ENCODE peak calls at places on chromosome 16, in four cellular contexts. One of them, this sample, is unnamed.

GRCh38 chr16:83356266-83356665 is 451.5 kb upstream of the HSBP1 start:
- DNase-seq in hypothalamus: no peak
- DNase-seq in epithelial cell of prostate: peak
- DNase-seq in effector CD4-positive, alpha-beta T cell: no peak
- DNase-seq in this sample: peak

GRCh38 chr16:25121824-25122600 is 10.5 kb downstream of the LCMT1 start:
- DNase-seq in hypothalamus: no peak
- DNase-seq in epithelial cell of prostate: no peak
- DNase-seq in effector CD4-positive, alpha-beta T cell: no peak
- DNase-seq in this sample: no peak

GRCh38 chr16:65070831-65071230 is 51.0 kb downstream of the CDH11 start:
- DNase-seq in hypothalamus: peak
- DNase-seq in epithelial cell of prostate: peak
- DNase-seq in effector CD4-positive, alpha-beta T cell: no peak
- DNase-seq in this sample: peak

GRCh38 chr16:90077757-90078593 is 844 bp upstream of the PRDM7 start:
- DNase-seq in hypothalamus: no peak
- DNase-seq in epithelial cell of prostate: no peak
- DNase-seq in effector CD4-positive, alpha-beta T cell: peak
- DNase-seq in this sample: peak

GRCh38 chr16:16004314-16004749 is 54.9 kb downstream of the ABCC1 start:
- DNase-seq in hypothalamus: no peak
- DNase-seq in epithelial cell of prostate: no peak
- DNase-seq in effector CD4-positive, alpha-beta T cell: no peak
- DNase-seq in this sample: no peak

GRCh38 chr16:21946889-21947635 is 6.1 kb upstream of the UQCRC2 start:
- DNase-seq in hypothalamus: no peak
- DNase-seq in epithelial cell of prostate: no peak
- DNase-seq in effector CD4-positive, alpha-beta T cell: no peak
- DNase-seq in this sample: peak

GRCh38 chr16:2230376-2230775 is 5.9 kb upstream of the DNASE1L2 start:
- DNase-seq in hypothalamus: no peak
- DNase-seq in epithelial cell of prostate: no peak
- DNase-seq in effector CD4-positive, alpha-beta T cell: no peak
- DNase-seq in this sample: no peak

GRCh38 chr16:66728117-66728787 is 23.2 kb downstream of the DYNC1LI2 start:
- DNase-seq in hypothalamus: no peak
- DNase-seq in epithelial cell of prostate: no peak
- DNase-seq in effector CD4-positive, alpha-beta T cell: no peak
- DNase-seq in this sample: peak

GRCh38 chr16:11250091-11250785 is 5.8 kb downstream of the SOCS1 start:
- DNase-seq in hypothalamus: no peak
- DNase-seq in epithelial cell of prostate: no peak
- DNase-seq in effector CD4-positive, alpha-beta T cell: no peak
- DNase-seq in this sample: peak

GRCh38 chr16:69171325-69172095 is 15.5 kb upstream of the SNTB2 start:
- DNase-seq in hypothalamus: no peak
- DNase-seq in epithelial cell of prostate: no peak
- DNase-seq in effector CD4-positive, alpha-beta T cell: no peak
- DNase-seq in this sample: peak

This sample was measured in mesendoderm.